ENCODE peak calls at places on chromosome 10, in ten cellular contexts. L is pancreas, T is fibroblast of lung, O is astrocyte, M is choroid plexus epithelial cell, Y is mucosa of descending colon, X is GM20000, P is psoas muscle, V is sigmoid colon, S is left ventricle myocardium inferior. R is an unnamed sample.

GRCh38 chr10:86668297-86669165 is at the start of gene LDB3:
- DNase-seq in L (no peak), T (peak; percentile 79), O (peak; percentile 65), M (no peak), Y (no peak), X (peak; percentile 64), P (peak; percentile 78), V (peak; percentile 91), S (peak; percentile 80), R (no peak)

GRCh38 chr10:101389986-101390531 is 36.1 kb downstream of the BTRC start:
- DNase-seq in L (no peak), T (no peak), O (no peak), M (no peak), Y (no peak), X (no peak), P (no peak), V (no peak), S (no peak), R (no peak)

GRCh38 chr10:86655173-86655540 is 810 bp downstream of the OPN4 start:
- DNase-seq in L (no peak), T (no peak), O (no peak), M (no peak), Y (no peak), X (no peak), P (no peak), V (peak; percentile 50), S (no peak), R (peak; percentile 54)

GRCh38 chr10:67763499-67764011 is 67.6 kb upstream of the CTNNA3 start:
- DNase-seq in L (peak; percentile 74), T (peak; percentile 47), O (peak; percentile 32), M (peak; percentile 60), Y (peak; percentile 75), X (peak; percentile 60), P (peak; percentile 78), V (peak; percentile 87), S (peak; percentile 83), R (no peak)

GRCh38 chr10:61828034-61828433 is 73.5 kb upstream of the ARID5B start:
- DNase-seq in L (no peak), T (no peak), O (no peak), M (no peak), Y (no peak), X (no peak), P (no peak), V (no peak), S (no peak), R (no peak)

GRCh38 chr10:91462423-91462822 is 52.3 kb downstream of the HECTD2 start:
- DNase-seq in L (no peak), T (peak; percentile 40), O (peak; percentile 12), M (peak; percentile 61), Y (no peak), X (no peak), P (no peak), V (no peak), S (no peak), R (no peak)

GRCh38 chr10:124092270-124093075 is 925 bp downstream of the CHST15 start:
- DNase-seq in L (peak; percentile 41), T (peak; percentile 50), O (peak; percentile 29), M (no peak), Y (peak; percentile 46), X (peak; percentile 83), P (peak; percentile 68), V (peak; percentile 87), S (peak; percentile 64), R (peak; percentile 83)

GRCh38 chr10:46234431-46235060 is 52.3 kb upstream of the ANTXRL start:
- DNase-seq in L (no peak), T (no peak), O (no peak), M (no peak), Y (no peak), X (no peak), P (no peak), V (peak; percentile 52), S (no peak), R (no peak)

GRCh38 chr10:62527019-62527827 is 153.1 kb downstream of the ZNF365 start:
- DNase-seq in L (no peak), T (no peak), O (no peak), M (no peak), Y (no peak), X (no peak), P (no peak), V (no peak), S (no peak), R (no peak)

GRCh38 chr10:28939352-28940157 is 262.2 kb downstream of the BAMBI start:
- DNase-seq in L (peak; percentile 81), T (peak; percentile 85), O (peak; percentile 77), M (peak; percentile 96), Y (peak; percentile 12), X (no peak), P (peak; percentile 51), V (peak; percentile 68), S (peak; percentile 39), R (no peak)

GRCh38 chr10:125093199-125093841 is 67.0 kb downstream of the CTBP2 start:
- DNase-seq in L (no peak), T (peak; percentile 71), O (peak; percentile 60), M (peak; percentile 69), Y (no peak), X (no peak), P (peak; percentile 74), V (peak; percentile 84), S (peak; percentile 68), R (peak; percentile 37)

GRCh38 chr10:6711286-6711817 is 131.3 kb upstream of the PRKCQ start:
- DNase-seq in L (no peak), T (no peak), O (no peak), M (no peak), Y (no peak), X (no peak), P (no peak), V (no peak), S (no peak), R (no peak)

GRCh38 chr10:126872135-126872534 is 33.1 kb upstream of the DOCK1 start:
- DNase-seq in L (no peak), T (no peak), O (no peak), M (no peak), Y (no peak), X (no peak), P (no peak), V (no peak), S (no peak), R (no peak)

GRCh38 chr10:120715214-120715613 is 135.9 kb upstream of the WDR11 start:
- DNase-seq in L (no peak), T (no peak), O (no peak), M (no peak), Y (no peak), X (no peak), P (no peak), V (no peak), S (no peak), R (no peak)

GRCh38 chr10:99395750-99396445 is 34.5 kb downstream of the GOT1 start:
- DNase-seq in L (no peak), T (peak; percentile 89), O (peak; percentile 83), M (peak; percentile 69), Y (no peak), X (no peak), P (no peak), V (no peak), S (no peak), R (no peak)

GRCh38 chr10:47458466-47459154 is 25.3 kb downstream of the ANXA8 start:
- DNase-seq in L (no peak), T (peak; percentile 89), O (peak; percentile 85), M (peak; percentile 89), Y (no peak), X (no peak), P (no peak), V (no peak), S (no peak), R (no peak)
- TF ChIP-seq CTCF in L (no peak), T (no peak), O (no peak), M (no peak), Y (no peak), X (no peak), P (no peak), V (no peak), S (no peak), R (no peak)

DNA sequence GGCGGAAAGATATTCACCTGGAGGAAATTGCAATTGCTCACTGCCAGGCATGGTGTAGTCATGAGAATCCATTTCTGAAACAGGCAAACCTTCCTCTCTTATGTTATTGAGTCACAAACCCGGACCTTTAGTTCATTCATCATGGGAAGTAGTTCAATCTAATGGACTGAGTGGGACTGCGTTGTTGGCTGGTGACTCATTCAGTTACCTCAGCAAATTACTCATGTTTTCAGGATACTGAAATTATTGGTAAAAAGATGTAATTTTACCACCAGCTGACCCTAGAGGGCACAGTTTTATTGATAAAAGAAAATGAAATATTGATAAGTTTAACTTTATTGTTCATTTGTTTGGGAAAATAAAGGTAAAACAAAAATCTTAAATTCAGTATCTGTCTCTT is 1194.4 kb upstream of the SORCS1 start:
- DNase-seq in L (no peak), T (peak; percentile 96), O (peak; percentile 96), M (peak; percentile 93), Y (no peak), X (peak; percentile 10), P (no peak), V (no peak), S (no peak), R (no peak)
- TF ChIP-seq CTCF in L (no peak), T (no peak), O (peak; percentile 37), M (no peak), Y (no peak), X (no peak), P (no peak), V (no peak), S (no peak), R (peak; percentile 11)

DNA sequence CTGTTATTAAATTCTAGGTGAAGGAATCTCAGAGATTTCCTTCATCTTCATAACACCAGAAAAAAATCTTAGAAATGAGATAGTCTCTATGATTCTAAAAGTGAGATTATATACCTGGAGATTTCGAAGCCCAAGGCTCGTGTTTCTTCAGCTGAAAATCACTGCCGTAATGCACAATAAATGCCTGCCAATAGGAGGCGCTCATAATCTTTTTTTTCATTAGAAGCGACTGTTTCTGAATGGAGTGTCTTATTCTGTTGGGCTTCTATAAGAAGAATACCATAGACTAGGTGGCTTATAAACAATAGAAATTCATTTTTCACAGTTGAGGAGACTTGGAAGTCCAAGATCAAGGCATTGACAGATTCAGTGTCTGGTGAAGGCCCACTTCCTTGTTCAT is 294.7 kb downstream of the PRKG1 start:
- DNase-seq in L (no peak), T (no peak), O (no peak), M (no peak), Y (no peak), X (no peak), P (no peak), V (no peak), S (no peak), R (no peak)
- TF ChIP-seq CTCF in L (peak; percentile 8), T (no peak), O (peak; percentile 4), M (no peak), Y (no peak), X (no peak), P (no peak), V (no peak), S (no peak), R (peak; percentile 52)

DNA sequence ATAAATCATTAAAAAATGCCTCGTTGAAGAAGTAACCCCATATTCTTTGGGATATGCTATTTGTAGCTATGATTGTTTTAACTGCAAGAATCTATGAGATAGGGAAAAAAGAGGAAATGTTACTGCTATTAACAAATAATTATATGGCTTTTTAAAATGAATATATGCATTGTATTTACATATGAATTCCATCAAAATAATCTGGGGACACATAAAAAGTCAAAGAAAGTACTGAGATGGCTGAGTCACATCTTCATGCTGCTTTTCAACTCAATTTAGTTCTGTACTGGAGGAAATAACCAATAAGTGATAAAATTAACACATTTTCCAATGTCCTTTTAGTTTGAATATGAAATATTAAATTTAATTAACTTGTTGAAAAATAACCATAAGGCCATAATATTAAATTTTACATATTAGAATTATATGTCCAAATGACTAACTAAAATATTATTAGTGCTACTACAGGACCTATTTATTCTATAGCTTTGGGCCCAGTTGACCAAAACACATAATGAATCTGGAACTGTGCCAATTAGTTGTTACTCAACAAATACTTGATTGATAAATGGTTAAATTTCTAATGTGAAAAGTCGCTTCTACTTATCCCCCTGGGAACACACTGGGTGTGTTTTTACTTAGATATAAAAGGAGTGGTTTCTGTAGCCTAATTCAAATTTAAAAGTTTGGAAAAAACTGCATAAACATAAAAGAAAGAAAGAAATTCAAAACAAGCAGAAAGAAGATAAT is 214.6 kb upstream of the PFKP start:
- DNase-seq in L (no peak), T (no peak), O (no peak), M (no peak), Y (no peak), X (no peak), P (no peak), V (no peak), S (no peak), R (no peak)
- TF ChIP-seq CTCF in L (no peak), T (no peak), O (no peak), M (no peak), Y (no peak), X (no peak), P (no peak), V (no peak), S (no peak), R (no peak)

R was measured in chondrocyte.